ENCODE peak calls at places on chromosomes 5 and 9, in four cellular contexts. One of them, this sample, is unnamed.

GRCh38 chr9:135937521-135938489 is 23.4 kb downstream of the UBAC1 start:
- DNase-seq in lower leg skin: no peak
- DNase-seq in fibroblast of the aortic adventitia: no peak
- DNase-seq in upper lobe of right lung: no peak
- DNase-seq in this sample: no peak

GRCh38 chr9:108913391-108913790 is 20.5 kb downstream of the ELP1 start:
- DNase-seq in lower leg skin: no peak
- DNase-seq in fibroblast of the aortic adventitia: no peak
- DNase-seq in upper lobe of right lung: no peak
- DNase-seq in this sample: peak; percentile 85

GRCh38 chr5:132495672-132496630 is 5.4 kb upstream of the IRF1 start:
- DNase-seq in lower leg skin: peak; percentile 95
- DNase-seq in fibroblast of the aortic adventitia: peak; percentile 93
- DNase-seq in upper lobe of right lung: peak; percentile 98
- DNase-seq in this sample: peak; percentile 95

GRCh38 chr9:79489241-79490000 is 82.3 kb upstream of the TLE4 start:
- DNase-seq in lower leg skin: no peak
- DNase-seq in fibroblast of the aortic adventitia: peak; percentile 4
- DNase-seq in upper lobe of right lung: no peak
- DNase-seq in this sample: peak; percentile 77

GRCh38 chr9:78035369-78035993 is 3.9 kb upstream of the GNAQ start:
- DNase-seq in lower leg skin: no peak
- DNase-seq in fibroblast of the aortic adventitia: peak; percentile 93
- DNase-seq in upper lobe of right lung: no peak
- DNase-seq in this sample: peak; percentile 93

GRCh38 chr5:41638685-41639084 is 128.3 kb upstream of the PLCXD3 start:
- DNase-seq in lower leg skin: no peak
- DNase-seq in fibroblast of the aortic adventitia: no peak
- DNase-seq in upper lobe of right lung: no peak
- DNase-seq in this sample: no peak

GRCh38 chr5:115666023-115666422 is 40.2 kb upstream of the TMED7 start:
- DNase-seq in lower leg skin: no peak
- DNase-seq in fibroblast of the aortic adventitia: peak; percentile 13
- DNase-seq in upper lobe of right lung: no peak
- DNase-seq in this sample: peak; percentile 21

GRCh38 chr5:83430130-83431010 is 41.2 kb upstream of the VCAN start:
- DNase-seq in lower leg skin: no peak
- DNase-seq in fibroblast of the aortic adventitia: peak; percentile 75
- DNase-seq in upper lobe of right lung: no peak
- DNase-seq in this sample: peak; percentile 84

GRCh38 chr5:76402251-76402879 is 720 bp upstream of the IQGAP2 start:
- DNase-seq in lower leg skin: peak; percentile 84
- DNase-seq in fibroblast of the aortic adventitia: no peak
- DNase-seq in upper lobe of right lung: peak; percentile 77
- DNase-seq in this sample: peak; percentile 43

GRCh38 chr9:76835571-76836283 is 70.2 kb downstream of the PRUNE2 start:
- DNase-seq in lower leg skin: no peak
- DNase-seq in fibroblast of the aortic adventitia: peak; percentile 95
- DNase-seq in upper lobe of right lung: no peak
- DNase-seq in this sample: peak; percentile 64

GRCh38 chr5:132265336-132266030 is 8.0 kb downstream of the PDLIM4 start:
- DNase-seq in lower leg skin: peak; percentile 89
- DNase-seq in fibroblast of the aortic adventitia: peak; percentile 94
- DNase-seq in upper lobe of right lung: no peak
- DNase-seq in this sample: peak; percentile 96

GRCh38 chr5:172769598-172770373 is 1.2 kb downstream of the DUSP1 start:
- DNase-seq in lower leg skin: peak; percentile 75
- DNase-seq in fibroblast of the aortic adventitia: peak; percentile 56
- DNase-seq in upper lobe of right lung: no peak
- DNase-seq in this sample: peak; percentile 77

GRCh38 chr5:417765-418559 is 25.0 kb upstream of the EXOC3 start:
- DNase-seq in lower leg skin: no peak
- DNase-seq in fibroblast of the aortic adventitia: no peak
- DNase-seq in upper lobe of right lung: no peak
- DNase-seq in this sample: no peak

GRCh38 chr9:101677864-101678263 is 60.6 kb downstream of the GRIN3A start:
- DNase-seq in lower leg skin: no peak
- DNase-seq in fibroblast of the aortic adventitia: no peak
- DNase-seq in upper lobe of right lung: no peak
- DNase-seq in this sample: peak; percentile 9

GRCh38 chr5:154179846-154180710 is 10.5 kb upstream of the GALNT10 start:
- DNase-seq in lower leg skin: no peak
- DNase-seq in fibroblast of the aortic adventitia: peak; percentile 78
- DNase-seq in upper lobe of right lung: no peak
- DNase-seq in this sample: peak; percentile 85

GRCh38 chr5:150061538-150061995 is 24.8 kb downstream of the CSF1R start:
- DNase-seq in lower leg skin: no peak
- DNase-seq in fibroblast of the aortic adventitia: no peak
- DNase-seq in upper lobe of right lung: peak; percentile 60
- DNase-seq in this sample: no peak

GRCh38 chr5:159508344-159508743 is 178.1 kb upstream of the IL12B start:
- DNase-seq in lower leg skin: no peak
- DNase-seq in fibroblast of the aortic adventitia: peak; percentile 14
- DNase-seq in upper lobe of right lung: no peak
- DNase-seq in this sample: no peak

GRCh38 chr5:137501846-137502406 is 2.8 kb upstream of the SPOCK1 start:
- DNase-seq in lower leg skin: no peak
- DNase-seq in fibroblast of the aortic adventitia: no peak
- DNase-seq in upper lobe of right lung: no peak
- DNase-seq in this sample: no peak

GRCh38 chr9:91196103-91196761 is 165.5 kb downstream of the AUH start:
- DNase-seq in lower leg skin: peak; percentile 83
- DNase-seq in fibroblast of the aortic adventitia: no peak
- DNase-seq in upper lobe of right lung: no peak
- DNase-seq in this sample: no peak

GRCh38 chr5:67095346-67095871 is 101.2 kb downstream of the CD180 start:
- DNase-seq in lower leg skin: peak; percentile 95
- DNase-seq in fibroblast of the aortic adventitia: peak; percentile 72
- DNase-seq in upper lobe of right lung: peak; percentile 64
- DNase-seq in this sample: peak; percentile 78

GRCh38 chr5:87300744-87301143 is 33.1 kb downstream of the RASA1 start:
- DNase-seq in lower leg skin: no peak
- DNase-seq in fibroblast of the aortic adventitia: peak; percentile 82
- DNase-seq in upper lobe of right lung: no peak
- DNase-seq in this sample: peak; percentile 91

GRCh38 chr5:40829748-40830305 is 5.2 kb downstream of the RPL37 start:
- DNase-seq in lower leg skin: no peak
- DNase-seq in fibroblast of the aortic adventitia: no peak
- DNase-seq in upper lobe of right lung: no peak
- DNase-seq in this sample: no peak

GRCh38 chr9:21228122-21228521 is at the start of gene IFNA17:
- DNase-seq in lower leg skin: no peak
- DNase-seq in fibroblast of the aortic adventitia: no peak
- DNase-seq in upper lobe of right lung: no peak
- DNase-seq in this sample: no peak

GRCh38 chr9:112382501-112383364 is 2.8 kb downstream of the HSDL2 start:
- DNase-seq in lower leg skin: no peak
- DNase-seq in fibroblast of the aortic adventitia: peak; percentile 25
- DNase-seq in upper lobe of right lung: no peak
- DNase-seq in this sample: no peak

GRCh38 chr9:71506821-71507220 is 261.5 kb downstream of the CEMIP2 start:
- DNase-seq in lower leg skin: no peak
- DNase-seq in fibroblast of the aortic adventitia: peak; percentile 6
- DNase-seq in upper lobe of right lung: no peak
- DNase-seq in this sample: peak; percentile 68

GRCh38 chr5:73534001-73534547 is 31.4 kb downstream of the ANKRA2 start:
- DNase-seq in lower leg skin: no peak
- DNase-seq in fibroblast of the aortic adventitia: peak; percentile 58
- DNase-seq in upper lobe of right lung: no peak
- DNase-seq in this sample: no peak

GRCh38 chr5:32848681-32849080 is 137.6 kb downstream of the NPR3 start:
- DNase-seq in lower leg skin: no peak
- DNase-seq in fibroblast of the aortic adventitia: peak; percentile 52
- DNase-seq in upper lobe of right lung: no peak
- DNase-seq in this sample: peak; percentile 50

GRCh38 chr9:127904888-127905728 is 5.7 kb upstream of the ST6GALNAC6 start:
- DNase-seq in lower leg skin: no peak
- DNase-seq in fibroblast of the aortic adventitia: no peak
- DNase-seq in upper lobe of right lung: peak; percentile 64
- DNase-seq in this sample: no peak

GRCh38 chr9:95508968-95509850 is 7.6 kb downstream of the PTCH1 start:
- DNase-seq in lower leg skin: peak; percentile 95
- DNase-seq in fibroblast of the aortic adventitia: peak; percentile 89
- DNase-seq in upper lobe of right lung: peak; percentile 84
- DNase-seq in this sample: peak; percentile 93

GRCh38 chr9:120434532-120434931 is 145.4 kb downstream of the CDK5RAP2 start:
- DNase-seq in lower leg skin: no peak
- DNase-seq in fibroblast of the aortic adventitia: peak; percentile 95
- DNase-seq in upper lobe of right lung: no peak
- DNase-seq in this sample: peak; percentile 91

GRCh38 chr5:38466444-38467189 is 89.8 kb downstream of the LIFR start:
- DNase-seq in lower leg skin: peak; percentile 95
- DNase-seq in fibroblast of the aortic adventitia: peak; percentile 58
- DNase-seq in upper lobe of right lung: peak; percentile 80
- DNase-seq in this sample: peak; percentile 99

GRCh38 chr9:21836437-21837161 is 34.2 kb downstream of the MTAP start:
- DNase-seq in lower leg skin: no peak
- DNase-seq in fibroblast of the aortic adventitia: peak; percentile 99
- DNase-seq in upper lobe of right lung: no peak
- DNase-seq in this sample: peak; percentile 98

GRCh38 chr9:85224729-85225128 is 517.0 kb downstream of the AGTPBP1 start:
- DNase-seq in lower leg skin: no peak
- DNase-seq in fibroblast of the aortic adventitia: peak; percentile 95
- DNase-seq in upper lobe of right lung: no peak
- DNase-seq in this sample: peak; percentile 3

GRCh38 chr5:178797101-178797521 is 62.6 kb upstream of the ZNF354B start:
- DNase-seq in lower leg skin: no peak
- DNase-seq in fibroblast of the aortic adventitia: no peak
- DNase-seq in upper lobe of right lung: no peak
- DNase-seq in this sample: no peak

DNA sequence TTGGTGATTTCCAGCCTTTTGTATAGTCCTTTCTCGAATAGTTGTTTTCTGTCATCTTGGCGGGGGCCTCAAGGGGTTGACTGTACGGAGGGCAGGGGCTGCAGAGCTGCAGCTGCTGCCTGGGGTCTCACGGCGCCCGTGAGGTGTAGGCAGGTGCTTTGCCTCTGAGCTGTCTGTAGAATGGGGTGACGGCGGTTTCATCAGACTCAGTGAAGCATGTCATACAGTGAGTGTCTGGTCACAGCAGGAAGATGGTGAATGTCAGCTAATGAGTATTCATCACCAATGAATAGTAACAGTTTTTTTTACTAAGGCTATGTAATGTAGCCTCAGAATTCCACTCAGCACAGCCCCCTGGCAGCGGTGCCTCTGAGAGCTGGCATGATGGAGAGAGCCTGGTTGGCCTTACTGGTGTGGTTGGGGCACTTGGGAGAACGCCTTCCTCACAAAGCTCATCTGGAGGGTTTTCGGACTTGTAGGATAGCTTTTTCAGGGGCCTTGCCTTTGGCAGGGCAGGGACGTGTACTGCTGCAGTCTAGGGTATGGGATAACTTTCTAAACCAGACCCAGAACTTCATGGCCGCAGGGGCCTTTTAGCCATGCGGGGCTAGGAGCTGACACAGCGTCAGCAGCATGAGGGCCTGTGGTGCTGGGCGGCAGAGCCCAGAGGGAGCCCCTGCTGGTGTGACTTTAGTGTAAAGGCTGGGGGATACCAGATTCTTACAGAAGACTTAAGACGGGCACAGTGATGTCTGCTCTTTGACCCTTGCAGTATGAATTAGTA is 15.0 kb downstream of the TENT4A start:
- DNase-seq in lower leg skin: no peak
- DNase-seq in fibroblast of the aortic adventitia: no peak
- DNase-seq in upper lobe of right lung: no peak
- DNase-seq in this sample: no peak
- H3K4me3 ChIP-seq in lower leg skin: no peak overlapping the region
- H3K4me3 ChIP-seq in fibroblast of the aortic adventitia: no peak overlapping the region
- H3K4me3 ChIP-seq in upper lobe of right lung: no peak overlapping the region
- H3K4me3 ChIP-seq in this sample: no peak overlapping the region

GRCh38 chr9:89178162-89179120 is at the start of gene SHC3:
- DNase-seq in lower leg skin: no peak
- DNase-seq in fibroblast of the aortic adventitia: peak; percentile 52
- DNase-seq in upper lobe of right lung: no peak
- DNase-seq in this sample: peak; percentile 51

GRCh38 chr9:89175739-89176360 is 2.8 kb downstream of the SHC3 start:
- DNase-seq in lower leg skin: peak; percentile 53
- DNase-seq in fibroblast of the aortic adventitia: peak; percentile 54
- DNase-seq in upper lobe of right lung: no peak
- DNase-seq in this sample: no peak

GRCh38 chr9:89177401-89178161 is 1.0 kb downstream of the SHC3 start:
- DNase-seq in lower leg skin: peak; percentile 87
- DNase-seq in fibroblast of the aortic adventitia: peak; percentile 52
- DNase-seq in upper lobe of right lung: peak; percentile 68
- DNase-seq in this sample: peak; percentile 26

GRCh38 chr9:89179535-89179919 is 909 bp upstream of the SHC3 start:
- DNase-seq in lower leg skin: no peak
- DNase-seq in fibroblast of the aortic adventitia: peak; percentile 77
- DNase-seq in upper lobe of right lung: no peak
- DNase-seq in this sample: peak; percentile 70

GRCh38 chr9:89177021-89177400 is 1.6 kb downstream of the SHC3 start:
- DNase-seq in lower leg skin: peak; percentile 53
- DNase-seq in fibroblast of the aortic adventitia: peak; percentile 78
- DNase-seq in upper lobe of right lung: no peak
- DNase-seq in this sample: peak; percentile 66
- H3K4me3 ChIP-seq in lower leg skin: peak overlapping the region; percentile 47
- H3K4me3 ChIP-seq in fibroblast of the aortic adventitia: peak overlapping the region; percentile 80
- H3K4me3 ChIP-seq in upper lobe of right lung: peak overlapping the region; percentile 56
- H3K4me3 ChIP-seq in this sample: peak overlapping the region; percentile 66

GRCh38 chr5:139389701-139390638 is at the start of gene MZB1:
- DNase-seq in lower leg skin: no peak
- DNase-seq in fibroblast of the aortic adventitia: no peak
- DNase-seq in upper lobe of right lung: no peak
- DNase-seq in this sample: no peak
- H3K4me3 ChIP-seq in lower leg skin: no peak within 1 kb of the TSS
- H3K4me3 ChIP-seq in fibroblast of the aortic adventitia: no peak within 1 kb of the TSS
- H3K4me3 ChIP-seq in upper lobe of right lung: no peak within 1 kb of the TSS
- H3K4me3 ChIP-seq in this sample: no peak within 1 kb of the TSS

DNA sequence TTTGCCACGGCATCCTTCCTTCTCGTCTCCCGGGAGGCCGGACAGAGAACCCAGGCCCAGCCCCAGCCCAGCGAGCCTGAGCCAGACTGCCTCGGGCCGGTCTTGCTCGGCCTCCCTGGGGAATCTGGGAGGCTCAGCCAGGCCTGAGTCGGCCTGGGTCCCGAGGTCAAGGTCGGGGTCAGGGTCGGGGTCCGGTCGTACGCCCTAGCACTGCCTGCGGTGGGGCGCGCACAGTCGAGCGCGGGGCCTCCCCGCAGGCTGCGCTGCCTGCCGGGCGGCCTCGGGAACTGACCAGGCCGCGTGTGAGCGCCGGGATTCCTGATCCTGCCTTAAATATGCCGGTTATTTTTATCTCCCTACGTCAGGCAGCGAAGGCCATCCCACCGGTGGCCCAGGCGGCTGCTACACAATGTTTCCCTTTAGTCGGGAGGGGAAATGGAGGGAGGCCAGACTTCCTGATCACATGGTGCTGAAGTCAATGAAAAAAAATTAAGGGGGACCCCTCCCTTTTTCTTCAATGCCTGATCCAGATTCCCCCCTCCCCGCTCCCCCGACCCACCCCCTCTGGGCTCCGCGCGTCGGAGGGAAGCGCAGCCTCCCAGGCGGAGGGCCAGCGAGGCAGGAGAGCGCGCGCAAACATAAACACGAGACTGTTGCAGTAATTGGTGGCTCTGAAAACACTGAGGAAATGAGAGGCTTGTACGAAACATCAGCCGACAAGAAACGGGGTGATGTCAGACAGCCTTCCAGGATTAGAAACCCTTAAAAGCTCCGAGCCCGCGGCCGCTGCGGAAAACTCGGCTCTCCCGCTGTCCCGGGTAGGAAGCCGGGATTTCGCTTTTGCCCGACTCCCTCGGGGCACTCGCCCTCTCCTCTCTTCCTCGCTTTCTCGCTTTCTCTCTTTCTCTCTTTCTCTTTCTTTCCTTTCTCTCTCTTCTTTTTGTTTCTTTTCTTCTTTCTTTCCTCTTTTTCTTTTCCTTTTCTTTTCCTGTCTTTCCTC is 148.2 kb upstream of the KLF4 start:
- DNase-seq in lower leg skin: peak; percentile 98
- DNase-seq in fibroblast of the aortic adventitia: peak; percentile 100
- DNase-seq in upper lobe of right lung: peak; percentile 87
- DNase-seq in this sample: peak; percentile 99
- H3K4me3 ChIP-seq in lower leg skin: no peak overlapping the region
- H3K4me3 ChIP-seq in fibroblast of the aortic adventitia: peak overlapping the region; percentile 64
- H3K4me3 ChIP-seq in upper lobe of right lung: peak overlapping the region; percentile 45
- H3K4me3 ChIP-seq in this sample: peak overlapping the region; percentile 61